ENCODE peak calls at places on chromosomes 13 and 19, in five cellular contexts. One of them, this sample, is unnamed.

GRCh38 chr19:47885067-47885463 is 1.1 kb downstream of the SULT2A1 start:
- DNase-seq in type B pancreatic cell: no peak
- DNase-seq in fibroblast of lung: no peak
- DNase-seq in left lung: no peak
- DNase-seq in kidney: no peak
- DNase-seq in this sample: no peak

GRCh38 chr13:112069063-112069726 is 2.2 kb downstream of the SOX1 start:
- DNase-seq in type B pancreatic cell: no peak
- DNase-seq in fibroblast of lung: no peak
- DNase-seq in left lung: no peak
- DNase-seq in kidney: no peak
- DNase-seq in this sample: no peak

GRCh38 chr19:51364200-51365106 is 1.7 kb downstream of the ETFB start:
- DNase-seq in type B pancreatic cell: no peak
- DNase-seq in fibroblast of lung: no peak
- DNase-seq in left lung: no peak
- DNase-seq in kidney: no peak
- DNase-seq in this sample: no peak

GRCh38 chr13:25879466-25879865 is 172.3 kb downstream of the SHISA2 start:
- DNase-seq in type B pancreatic cell: no peak
- DNase-seq in fibroblast of lung: no peak
- DNase-seq in left lung: no peak
- DNase-seq in kidney: no peak
- DNase-seq in this sample: no peak

GRCh38 chr13:45392811-45393210 is 25.4 kb downstream of the SLC25A30 start:
- DNase-seq in type B pancreatic cell: no peak
- DNase-seq in fibroblast of lung: no peak
- DNase-seq in left lung: no peak
- DNase-seq in kidney: no peak
- DNase-seq in this sample: no peak

GRCh38 chr13:24982333-24982999 is 113.5 kb upstream of the PABPC3 start:
- DNase-seq in type B pancreatic cell: no peak
- DNase-seq in fibroblast of lung: no peak
- DNase-seq in left lung: no peak
- DNase-seq in kidney: no peak
- DNase-seq in this sample: no peak

GRCh38 chr13:39451301-39451700 is 151.7 kb downstream of the LHFPL6 start:
- DNase-seq in type B pancreatic cell: no peak
- DNase-seq in fibroblast of lung: peak; percentile 43
- DNase-seq in left lung: no peak
- DNase-seq in kidney: no peak
- DNase-seq in this sample: no peak

GRCh38 chr13:23344923-23345322 is 88.6 kb downstream of the SACS start:
- DNase-seq in type B pancreatic cell: no peak
- DNase-seq in fibroblast of lung: no peak
- DNase-seq in left lung: no peak
- DNase-seq in kidney: no peak
- DNase-seq in this sample: no peak

GRCh38 chr13:27007166-27007565 is 164.4 kb downstream of the USP12 start:
- DNase-seq in type B pancreatic cell: no peak
- DNase-seq in fibroblast of lung: no peak
- DNase-seq in left lung: no peak
- DNase-seq in kidney: no peak
- DNase-seq in this sample: no peak

DNA sequence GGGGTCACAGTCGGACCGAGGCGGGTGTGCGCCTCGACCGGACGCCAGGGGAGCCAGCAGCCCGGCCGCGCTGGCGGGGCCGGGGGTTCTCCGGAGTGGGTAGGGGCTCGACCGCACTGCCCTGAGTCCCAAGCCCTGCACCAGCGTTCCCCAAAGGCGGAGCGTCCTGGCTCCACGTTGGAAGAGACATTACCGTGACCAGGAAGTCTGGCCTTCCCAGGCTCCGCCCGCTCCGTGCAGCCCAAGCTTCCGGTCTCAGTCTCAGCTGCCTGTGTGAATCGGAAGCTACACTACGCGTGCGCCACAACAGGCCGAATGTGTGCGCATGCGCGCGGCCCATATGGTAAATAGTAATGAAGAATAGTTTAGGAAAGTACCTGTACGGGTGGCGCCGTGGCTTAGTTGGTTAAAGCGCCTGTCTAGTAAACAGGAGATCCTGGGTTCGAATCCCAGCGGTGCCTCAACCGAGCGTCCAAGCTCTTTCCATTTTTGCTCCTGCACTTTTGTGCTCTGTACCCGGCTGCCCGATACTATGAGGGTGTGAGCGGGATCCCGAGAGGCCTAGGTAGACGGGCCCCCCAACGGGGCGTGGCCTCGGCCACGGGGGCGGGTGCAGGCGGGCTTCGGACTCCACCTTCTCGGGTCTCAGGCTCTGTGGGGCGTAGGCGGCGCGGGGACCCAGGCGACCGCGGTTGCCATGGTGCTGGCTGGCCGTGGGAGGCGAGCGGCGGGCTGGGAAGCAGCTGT is 17.3 kb upstream of the LRP3 start:
- DNase-seq in type B pancreatic cell: peak; percentile 99
- DNase-seq in fibroblast of lung: peak; percentile 98
- DNase-seq in left lung: peak; percentile 99
- DNase-seq in kidney: peak; percentile 99
- DNase-seq in this sample: peak; percentile 98
- TF ChIP-seq CTCF in type B pancreatic cell: peak; percentile 48
- TF ChIP-seq CTCF in fibroblast of lung: peak; percentile 18
- TF ChIP-seq CTCF in left lung: no peak
- TF ChIP-seq CTCF in kidney: no peak
- TF ChIP-seq CTCF in this sample: peak; percentile 38

GRCh38 chr13:93004919-93005318 is 221.7 kb upstream of the GPC6 start:
- DNase-seq in type B pancreatic cell: no peak
- DNase-seq in fibroblast of lung: peak; percentile 17
- DNase-seq in left lung: no peak
- DNase-seq in kidney: no peak
- DNase-seq in this sample: no peak
- TF ChIP-seq CTCF in type B pancreatic cell: peak; percentile 15
- TF ChIP-seq CTCF in fibroblast of lung: no peak
- TF ChIP-seq CTCF in left lung: no peak
- TF ChIP-seq CTCF in kidney: no peak
- TF ChIP-seq CTCF in this sample: peak; percentile 21

DNA sequence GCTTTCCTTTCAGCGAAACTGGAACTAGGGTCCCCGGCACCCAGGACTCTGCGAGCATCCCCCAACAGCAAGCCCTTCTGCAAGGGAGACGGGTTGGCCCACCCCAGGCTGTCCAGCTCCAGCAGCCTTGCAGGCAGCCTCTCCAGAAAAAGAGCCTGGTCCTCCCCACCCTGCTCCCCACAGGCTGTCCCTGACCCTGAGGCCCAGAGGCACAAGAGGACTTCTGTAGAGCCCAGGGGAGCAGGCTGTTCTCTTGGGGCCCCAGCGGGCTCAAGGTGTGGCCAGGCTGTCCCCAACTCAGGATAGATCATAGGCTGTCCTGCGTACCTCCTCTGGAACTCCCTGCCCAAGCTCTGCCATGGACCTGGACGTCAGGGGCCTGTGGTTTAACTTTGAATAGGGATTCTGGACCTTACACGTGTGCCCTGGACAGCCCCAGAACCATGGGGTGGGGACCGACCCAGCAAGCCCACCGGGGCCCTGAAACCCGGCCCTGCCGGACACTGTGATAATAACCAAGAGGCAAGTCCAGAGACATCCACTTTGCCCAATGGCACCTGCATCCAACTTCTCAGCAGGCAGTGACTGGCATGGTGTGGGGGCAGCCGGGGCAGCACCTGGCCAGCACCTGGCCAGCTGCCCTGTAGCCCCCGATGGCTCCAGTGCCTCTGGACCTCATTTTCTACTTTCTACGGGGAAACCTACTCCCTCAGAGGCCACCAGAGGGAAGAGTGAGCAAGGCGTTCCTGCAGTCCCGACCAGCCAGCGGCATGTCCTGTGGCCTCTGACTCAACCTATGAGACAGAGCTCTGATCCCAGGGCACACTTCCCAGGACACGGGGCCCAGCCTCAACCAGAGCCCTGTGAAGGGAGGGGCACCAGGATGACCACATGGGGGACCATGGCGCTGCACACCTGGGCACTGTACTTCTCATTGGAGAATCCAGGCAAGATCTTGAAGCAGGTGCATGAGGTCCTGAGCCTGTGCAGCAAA is 50.9 kb upstream of the TPM4 start:
- DNase-seq in type B pancreatic cell: no peak
- DNase-seq in fibroblast of lung: peak; percentile 36
- DNase-seq in left lung: no peak
- DNase-seq in kidney: no peak
- DNase-seq in this sample: no peak
- TF ChIP-seq CTCF in type B pancreatic cell: peak; percentile 45
- TF ChIP-seq CTCF in fibroblast of lung: peak; percentile 58
- TF ChIP-seq CTCF in left lung: no peak
- TF ChIP-seq CTCF in kidney: peak; percentile 15
- TF ChIP-seq CTCF in this sample: peak; percentile 37

GRCh38 chr13:66689037-66689619 is 541.0 kb downstream of the PCDH9 start:
- DNase-seq in type B pancreatic cell: no peak
- DNase-seq in fibroblast of lung: peak; percentile 10
- DNase-seq in left lung: no peak
- DNase-seq in kidney: no peak
- DNase-seq in this sample: no peak
- TF ChIP-seq CTCF in type B pancreatic cell: peak; percentile 59
- TF ChIP-seq CTCF in fibroblast of lung: no peak
- TF ChIP-seq CTCF in left lung: no peak
- TF ChIP-seq CTCF in kidney: peak; percentile 19
- TF ChIP-seq CTCF in this sample: peak; percentile 27

GRCh38 chr19:18768046-18768771 is 22.9 kb downstream of the COMP start:
- DNase-seq in type B pancreatic cell: no peak
- DNase-seq in fibroblast of lung: no peak
- DNase-seq in left lung: no peak
- DNase-seq in kidney: peak; percentile 77
- DNase-seq in this sample: no peak
- TF ChIP-seq CTCF in type B pancreatic cell: no peak
- TF ChIP-seq CTCF in fibroblast of lung: no peak
- TF ChIP-seq CTCF in left lung: no peak
- TF ChIP-seq CTCF in kidney: no peak
- TF ChIP-seq CTCF in this sample: no peak

DNA sequence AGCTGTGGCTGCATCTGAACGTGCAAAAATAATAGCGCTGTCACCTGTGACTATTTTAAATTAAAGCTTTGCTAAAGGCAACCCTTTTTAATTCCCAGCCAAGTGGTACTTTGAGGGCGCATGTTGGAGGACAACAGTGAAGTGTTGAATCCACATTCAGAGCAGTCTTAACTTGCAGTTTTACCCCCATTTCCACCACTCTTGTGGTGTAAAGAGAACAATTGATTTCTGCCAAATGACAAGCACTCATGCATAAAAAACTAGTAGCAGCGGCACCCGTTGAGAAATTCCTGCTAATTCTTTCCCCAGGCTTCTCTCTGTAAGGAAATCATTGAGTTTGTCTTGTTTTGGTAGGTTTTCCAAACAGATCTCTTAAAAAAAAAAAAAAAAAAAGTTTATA is 1033.3 kb downstream of the EFNB2 start:
- DNase-seq in type B pancreatic cell: no peak
- DNase-seq in fibroblast of lung: no peak
- DNase-seq in left lung: no peak
- DNase-seq in kidney: no peak
- DNase-seq in this sample: no peak
- TF ChIP-seq CTCF in type B pancreatic cell: no peak
- TF ChIP-seq CTCF in fibroblast of lung: no peak
- TF ChIP-seq CTCF in left lung: no peak
- TF ChIP-seq CTCF in kidney: no peak
- TF ChIP-seq CTCF in this sample: no peak

DNA sequence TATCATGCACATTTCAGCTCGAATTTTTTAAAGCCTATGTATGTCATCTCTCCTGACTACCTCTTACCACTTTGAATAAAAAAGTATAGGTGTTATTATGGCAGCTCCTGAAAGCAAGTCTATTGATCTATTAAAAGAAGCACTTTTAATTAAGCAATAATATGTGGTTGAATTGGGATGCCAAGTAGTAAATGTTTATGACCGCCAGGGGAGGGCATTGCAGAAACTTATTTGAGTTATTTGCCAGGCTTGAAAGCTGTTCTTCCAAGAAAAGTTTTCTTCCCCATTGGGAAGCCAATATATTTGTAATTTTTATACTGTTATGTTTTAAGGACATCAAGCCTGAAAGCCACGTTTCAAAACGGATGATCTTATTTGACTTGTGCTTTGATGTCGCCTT is 88.1 kb upstream of the SOX21 start:
- DNase-seq in type B pancreatic cell: no peak
- DNase-seq in fibroblast of lung: no peak
- DNase-seq in left lung: no peak
- DNase-seq in kidney: no peak
- DNase-seq in this sample: no peak
- TF ChIP-seq CTCF in type B pancreatic cell: no peak
- TF ChIP-seq CTCF in fibroblast of lung: no peak
- TF ChIP-seq CTCF in left lung: no peak
- TF ChIP-seq CTCF in kidney: no peak
- TF ChIP-seq CTCF in this sample: no peak

GRCh38 chr19:50332014-50332263 is 2.8 kb upstream of the KCNC3 start:
- DNase-seq in type B pancreatic cell: no peak
- DNase-seq in fibroblast of lung: no peak
- DNase-seq in left lung: no peak
- DNase-seq in kidney: no peak
- DNase-seq in this sample: no peak

GRCh38 chr19:50332264-50333038 is 3.3 kb upstream of the KCNC3 start:
- DNase-seq in type B pancreatic cell: no peak
- DNase-seq in fibroblast of lung: no peak
- DNase-seq in left lung: no peak
- DNase-seq in kidney: peak; percentile 56
- DNase-seq in this sample: no peak

GRCh38 chr19:50333737-50334617 is 4.8 kb upstream of the KCNC3 start:
- DNase-seq in type B pancreatic cell: peak; percentile 91
- DNase-seq in fibroblast of lung: no peak
- DNase-seq in left lung: peak; percentile 91
- DNase-seq in kidney: peak; percentile 92
- DNase-seq in this sample: peak; percentile 83

GRCh38 chr19:50334741-50335421 is 5.7 kb upstream of the KCNC3 start:
- DNase-seq in type B pancreatic cell: no peak
- DNase-seq in fibroblast of lung: no peak
- DNase-seq in left lung: no peak
- DNase-seq in kidney: peak; percentile 66
- DNase-seq in this sample: no peak

GRCh38 chr19:50333235-50333736 is 4.1 kb upstream of the KCNC3 start:
- DNase-seq in type B pancreatic cell: peak; percentile 94
- DNase-seq in fibroblast of lung: peak; percentile 70
- DNase-seq in left lung: peak; percentile 94
- DNase-seq in kidney: peak; percentile 97
- DNase-seq in this sample: peak; percentile 72
- TF ChIP-seq CTCF in type B pancreatic cell: no peak
- TF ChIP-seq CTCF in fibroblast of lung: no peak
- TF ChIP-seq CTCF in left lung: no peak
- TF ChIP-seq CTCF in kidney: no peak
- TF ChIP-seq CTCF in this sample: peak; percentile 28

DNA sequence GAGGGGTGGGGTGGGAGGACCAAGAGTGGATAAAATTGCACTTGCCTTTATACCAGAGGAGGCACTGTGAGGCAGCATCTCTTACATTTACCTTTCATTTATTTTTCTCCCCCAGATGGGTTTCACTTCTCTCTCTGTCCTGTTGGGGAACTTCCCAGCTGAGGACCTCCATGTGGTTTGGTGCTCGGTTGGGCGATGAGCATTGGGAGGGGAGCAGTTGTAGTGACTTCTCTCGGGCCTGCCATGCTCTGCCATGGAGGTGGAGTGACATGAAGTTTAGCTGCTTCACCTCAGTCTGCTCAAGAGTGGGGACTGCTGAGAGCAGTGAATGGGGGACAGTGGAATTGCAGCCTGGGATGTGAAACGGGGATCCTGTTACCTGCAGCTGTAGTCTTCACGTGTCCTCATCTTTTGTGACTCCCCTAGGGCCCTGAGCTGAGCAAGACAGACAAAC is 23.1 kb upstream of the CXCL17 start:
- DNase-seq in type B pancreatic cell: no peak
- DNase-seq in fibroblast of lung: no peak
- DNase-seq in left lung: no peak
- DNase-seq in kidney: no peak
- DNase-seq in this sample: no peak
- TF ChIP-seq CTCF in type B pancreatic cell: no peak
- TF ChIP-seq CTCF in fibroblast of lung: no peak
- TF ChIP-seq CTCF in left lung: no peak
- TF ChIP-seq CTCF in kidney: no peak
- TF ChIP-seq CTCF in this sample: no peak